ENCODE peak calls at places on chromosomes 12 and 14, in four cellular contexts. E, V, X and Q are unnamed samples. For H3K9me3, the result is how much of the 10 kb centered on the place peaks cover.

GRCh38 chr12:77685906-77686305 is 144.8 kb upstream of the NAV3 start:
- DNase-seq in X (no peak), E (no peak), V (no peak), Q (peak)

GRCh38 chr12:51976376-51977160 is 25.1 kb downstream of the ACVR1B start:
- DNase-seq in V (no peak), E (peak), X (no peak), Q (peak)

GRCh38 chr14:95258156-95258555 is 61.6 kb downstream of the CLMN start:
- DNase-seq in E (peak), V (no peak), X (no peak), Q (no peak)

GRCh38 chr14:99280852-99281251 is 8.9 kb upstream of the BCL11B start:
- DNase-seq in X (no peak), V (no peak), E (no peak), Q (no peak)

GRCh38 chr12:25501565-25501964 is 51.5 kb downstream of the LMNTD1 start:
- DNase-seq in E (no peak), V (no peak), X (no peak), Q (peak)

GRCh38 chr12:62799126-62799736 is 135.7 kb downstream of the PPM1H start:
- DNase-seq in X (peak), E (peak), V (peak), Q (peak)

GRCh38 chr12:68854554-68854953 is 46.6 kb downstream of the MDM2 start:
- DNase-seq in V (no peak), E (no peak), X (no peak), Q (no peak)

GRCh38 chr12:113912761-113913295 is 53.3 kb downstream of the RBM19 start:
- DNase-seq in E (peak), V (peak), X (peak), Q (peak)

GRCh38 chr12:13947237-13947945 is 34.0 kb downstream of the GRIN2B start:
- DNase-seq in E (no peak), V (no peak), X (no peak), Q (no peak)

GRCh38 chr12:115941362-115941761 is 336.1 kb downstream of the MED13L start:
- DNase-seq in X (no peak), E (no peak), V (no peak), Q (peak)

GRCh38 chr14:23550827-23551265 is 719 bp downstream of the ZFHX2 start:
- DNase-seq in E (peak), V (no peak), X (no peak), Q (no peak)

GRCh38 chr12:30197392-30198047 is 413.8 kb upstream of the TMTC1 start:
- DNase-seq in X (peak), E (no peak), V (peak), Q (peak)

GRCh38 chr12:80264386-80264785 is 165.0 kb downstream of the OTOGL start:
- DNase-seq in V (no peak), E (no peak), X (no peak), Q (no peak)

GRCh38 chr14:31766315-31766892 is 205.2 kb downstream of the NUBPL start:
- DNase-seq in V (no peak), E (no peak), X (no peak), Q (no peak)

GRCh38 chr14:104313674-104314073 is 175.3 kb downstream of the KIF26A start:
- DNase-seq in E (peak), X (no peak), V (no peak), Q (no peak)

GRCh38 chr14:104315169-104315568 is 176.8 kb downstream of the KIF26A start:
- DNase-seq in X (no peak), V (no peak), E (peak), Q (no peak)

GRCh38 chr14:104316121-104316722 is 177.8 kb downstream of the KIF26A start:
- DNase-seq in V (no peak), E (peak), X (no peak), Q (no peak)

GRCh38 chr14:104315625-104316024 is 177.2 kb downstream of the KIF26A start:
- DNase-seq in E (no peak), X (no peak), V (no peak), Q (no peak)

GRCh38 chr14:104314251-104314941 is 176.0 kb downstream of the KIF26A start:
- DNase-seq in V (no peak), E (peak), X (no peak), Q (no peak)
- H3K9me3 ChIP-seq in V (under half), E (under half), X (half or more), Q (under half)

DNA sequence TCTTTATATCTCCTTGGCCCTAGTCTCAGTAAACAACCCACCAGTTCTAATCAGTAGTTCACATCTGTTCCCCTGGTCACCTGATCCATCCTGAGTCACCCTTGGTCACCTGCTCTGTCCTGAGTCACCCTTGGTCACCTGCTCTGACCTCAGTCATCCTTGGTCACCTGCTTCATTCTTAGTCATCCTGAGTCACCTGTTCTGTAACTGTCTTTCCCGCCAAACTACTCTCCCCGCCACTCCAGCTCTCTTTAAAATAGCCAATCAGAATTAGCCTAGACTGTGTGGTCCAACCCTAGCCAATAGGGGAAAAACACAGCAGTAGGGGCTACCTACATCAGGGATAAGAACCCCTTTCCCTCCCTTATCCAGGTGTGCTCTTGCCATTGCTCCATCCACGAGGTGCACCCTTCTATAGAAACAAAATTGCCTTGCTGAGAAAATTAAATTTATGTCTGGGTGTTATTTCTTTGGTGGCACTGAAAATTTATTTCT is 245.4 kb upstream of the DIO3 start:
- DNase-seq in V (peak), E (no peak), X (no peak), Q (no peak)
- H3K9me3 ChIP-seq in V (under half), E (under half), X (under half), Q (under half)

DNA sequence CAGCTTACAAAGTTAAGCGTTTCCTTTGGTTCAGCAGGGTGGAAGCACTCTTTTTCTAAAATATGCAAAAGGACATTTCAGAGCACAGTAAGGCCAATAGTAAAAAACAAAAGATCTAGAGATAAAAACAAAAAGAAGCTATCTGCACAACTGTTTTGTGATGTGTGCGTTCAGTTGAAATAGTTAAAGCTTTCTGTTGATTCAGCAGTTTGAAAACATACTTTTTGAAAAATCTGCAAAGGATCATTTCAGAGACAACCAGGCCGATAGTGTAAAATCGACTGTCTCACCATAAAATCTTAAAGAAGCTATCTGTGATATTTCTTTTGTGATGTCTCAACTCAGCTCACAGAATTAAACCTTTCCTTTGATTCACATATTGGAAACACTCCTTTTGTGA is 300.0 kb upstream of the ALG10B start:
- DNase-seq in V (no peak), E (no peak), X (no peak), Q (no peak)
- H3K9me3 ChIP-seq in V (under half), E (under half), X (under half), Q (under half)

DNA sequence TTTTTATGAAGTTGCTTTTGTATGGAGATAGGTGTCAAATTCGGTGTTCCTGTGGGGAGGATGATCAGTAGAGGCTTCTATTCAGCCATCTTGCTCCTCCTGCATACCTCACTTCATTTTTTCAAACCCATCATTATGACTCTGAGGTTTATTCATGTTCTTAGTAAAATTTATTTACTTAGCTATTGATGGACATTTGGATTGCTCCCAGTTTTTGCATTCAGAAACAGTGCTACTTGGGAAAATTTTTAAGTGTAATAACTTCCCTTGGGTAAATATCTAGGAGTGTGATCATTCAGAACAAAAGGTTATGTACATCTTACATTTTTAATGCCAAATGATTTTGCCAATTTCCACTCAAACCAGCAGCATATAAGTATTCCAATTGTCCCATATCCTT is 208.3 kb downstream of the SYNE2 start:
- DNase-seq in E (no peak), V (no peak), X (no peak), Q (no peak)
- H3K9me3 ChIP-seq in E (under half), V (under half), X (under half), Q (under half)

GRCh38 chr12:50749459-50749882 is 14.4 kb upstream of the ATF1 start:
- DNase-seq in V (no peak), E (no peak), X (no peak), Q (no peak)

GRCh38 chr12:50742776-50743175 is 21.1 kb upstream of the ATF1 start:
- DNase-seq in E (no peak), V (no peak), X (no peak), Q (no peak)

GRCh38 chr12:50750366-50750765 is 13.5 kb upstream of the ATF1 start:
- DNase-seq in V (no peak), E (no peak), X (no peak), Q (no peak)

GRCh38 chr12:50747817-50748216 is 16.1 kb upstream of the ATF1 start:
- DNase-seq in X (no peak), E (no peak), V (no peak), Q (no peak)

GRCh38 chr12:50745861-50746260 is 18.0 kb upstream of the ATF1 start:
- DNase-seq in V (no peak), E (no peak), X (no peak), Q (no peak)
- H3K9me3 ChIP-seq in V (under half), E (under half), X (under half), Q (under half)

GRCh38 chr14:19828314-19828713 is 24.7 kb downstream of the OR4N2 start:
- DNase-seq in V (no peak), E (no peak), X (no peak), Q (no peak)
- H3K9me3 ChIP-seq in V (under half), E (under half), X (under half), Q (under half)

GRCh38 chr12:87150969-87151662 is 878.1 kb downstream of the C12orf50 start:
- DNase-seq in E (no peak), V (peak), X (no peak), Q (no peak)

GRCh38 chr12:87152841-87153528 is 876.2 kb downstream of the C12orf50 start:
- DNase-seq in V (no peak), E (no peak), X (no peak), Q (no peak)

GRCh38 chr12:87152084-87152483 is 877.1 kb downstream of the C12orf50 start:
- DNase-seq in X (no peak), V (no peak), E (no peak), Q (no peak)

GRCh38 chr12:87157791-87158190 is 871.4 kb downstream of the C12orf50 start:
- DNase-seq in E (no peak), X (peak), V (peak), Q (peak)

GRCh38 chr12:87155616-87156015 is 873.6 kb downstream of the C12orf50 start:
- DNase-seq in X (no peak), E (no peak), V (peak), Q (peak)
- H3K9me3 ChIP-seq in X (under half), E (under half), V (under half), Q (under half)